ENCODE peak calls at places on chromosomes 1 and 21, in eight cellular contexts. X, K, U, R, T, C, D and W are unnamed samples.

GRCh38 chr1:107875689-107876088 is 89.3 kb downstream of the VAV3 start:
- DNase-seq in X (no peak), K (no peak), U (no peak), R (no peak), T (no peak), C (no peak), D (no peak), W (no peak)

GRCh38 chr1:56446531-56447098 is 132.7 kb downstream of the PLPP3 start:
- DNase-seq in X (peak), K (no peak), U (no peak), R (no peak), T (peak), C (peak), D (no peak), W (no peak)

GRCh38 chr1:60916926-60917325 is 165.4 kb upstream of the NFIA start:
- DNase-seq in X (no peak), K (no peak), U (no peak), R (no peak), T (no peak), C (no peak), D (no peak), W (no peak)

GRCh38 chr1:11860586-11860985 is 1.8 kb upstream of the NPPB start:
- DNase-seq in X (no peak), K (no peak), U (no peak), R (no peak), T (no peak), C (no peak), D (no peak), W (no peak)

GRCh38 chr1:145922266-145922665 is 3.7 kb upstream of the PEX11B start:
- DNase-seq in X (no peak), K (no peak), U (no peak), R (no peak), T (no peak), C (peak), D (no peak), W (no peak)

GRCh38 chr1:219123041-219123440 is 50.6 kb upstream of the LYPLAL1 start:
- DNase-seq in X (no peak), K (no peak), U (no peak), R (no peak), T (peak), C (peak), D (no peak), W (no peak)

GRCh38 chr1:183138301-183138700 is 47.8 kb upstream of the LAMC2 start:
- DNase-seq in X (no peak), K (no peak), U (no peak), R (no peak), T (no peak), C (no peak), D (no peak), W (no peak)

GRCh38 chr1:27355683-27356082 is 11.1 kb downstream of the MAP3K6 start:
- DNase-seq in X (no peak), K (no peak), U (no peak), R (no peak), T (no peak), C (no peak), D (no peak), W (no peak)

GRCh38 chr1:236765831-236766230 is 29.3 kb upstream of the MTR start:
- DNase-seq in X (no peak), K (no peak), U (no peak), R (no peak), T (no peak), C (no peak), D (no peak), W (no peak)

GRCh38 chr21:19684328-19684727 is 1280.7 kb upstream of the TMPRSS15 start:
- DNase-seq in X (no peak), K (no peak), U (no peak), R (no peak), T (no peak), C (no peak), D (no peak), W (no peak)

GRCh38 chr1:201882665-201883132 is 6.0 kb upstream of the SHISA4 start:
- DNase-seq in X (peak), K (peak), U (no peak), R (no peak), T (no peak), C (peak), D (peak), W (no peak)

GRCh38 chr1:65435987-65436386 is 15.5 kb downstream of the LEPR start:
- DNase-seq in X (no peak), K (no peak), U (no peak), R (no peak), T (no peak), C (peak), D (no peak), W (no peak)

GRCh38 chr21:27681841-27682240 is 715.0 kb upstream of the ADAMTS5 start:
- DNase-seq in X (no peak), K (no peak), U (no peak), R (no peak), T (no peak), C (peak), D (no peak), W (no peak)

GRCh38 chr1:63679589-63679988 is 86.4 kb downstream of the PGM1 start:
- DNase-seq in X (no peak), K (no peak), U (no peak), R (no peak), T (no peak), C (no peak), D (no peak), W (no peak)

GRCh38 chr1:229344139-229344538 is 1.3 kb upstream of the CCSAP start:
- DNase-seq in X (no peak), K (no peak), U (no peak), R (no peak), T (no peak), C (no peak), D (no peak), W (no peak)

GRCh38 chr1:47437518-47438320 is at the start of gene FOXD2:
- DNase-seq in X (peak), K (peak), U (peak), R (peak), T (peak), C (peak), D (no peak), W (peak)

GRCh38 chr21:37532868-37533780 is 166.6 kb downstream of the DYRK1A start:
- DNase-seq in X (peak), K (no peak), U (no peak), R (no peak), T (peak), C (peak), D (no peak), W (no peak)

GRCh38 chr21:33760641-33761103 is 118.4 kb downstream of the ITSN1 start:
- DNase-seq in X (no peak), K (no peak), U (no peak), R (no peak), T (no peak), C (peak), D (peak), W (no peak)

GRCh38 chr1:55679971-55680370 is 464.8 kb upstream of the USP24 start:
- DNase-seq in X (no peak), K (no peak), U (no peak), R (no peak), T (no peak), C (peak), D (peak), W (no peak)

GRCh38 chr1:2378441-2378851 is 12.9 kb downstream of the MORN1 start:
- DNase-seq in X (no peak), K (no peak), U (no peak), R (no peak), T (peak), C (no peak), D (no peak), W (no peak)

GRCh38 chr1:37947364-37947763 is 511 bp upstream of the INPP5B start:
- DNase-seq in X (no peak), K (no peak), U (no peak), R (no peak), T (no peak), C (no peak), D (no peak), W (no peak)

GRCh38 chr1:87869563-87869962 is 540.9 kb downstream of the LMO4 start:
- DNase-seq in X (no peak), K (no peak), U (no peak), R (no peak), T (no peak), C (peak), D (peak), W (no peak)

GRCh38 chr1:21631944-21632887 is 36.9 kb downstream of the RAP1GAP start:
- DNase-seq in X (peak), K (peak), U (no peak), R (no peak), T (no peak), C (no peak), D (no peak), W (no peak)

GRCh38 chr1:111649648-111650047 is 30.1 kb downstream of the RAP1A start:
- DNase-seq in X (no peak), K (no peak), U (no peak), R (no peak), T (no peak), C (no peak), D (no peak), W (peak)

DNA sequence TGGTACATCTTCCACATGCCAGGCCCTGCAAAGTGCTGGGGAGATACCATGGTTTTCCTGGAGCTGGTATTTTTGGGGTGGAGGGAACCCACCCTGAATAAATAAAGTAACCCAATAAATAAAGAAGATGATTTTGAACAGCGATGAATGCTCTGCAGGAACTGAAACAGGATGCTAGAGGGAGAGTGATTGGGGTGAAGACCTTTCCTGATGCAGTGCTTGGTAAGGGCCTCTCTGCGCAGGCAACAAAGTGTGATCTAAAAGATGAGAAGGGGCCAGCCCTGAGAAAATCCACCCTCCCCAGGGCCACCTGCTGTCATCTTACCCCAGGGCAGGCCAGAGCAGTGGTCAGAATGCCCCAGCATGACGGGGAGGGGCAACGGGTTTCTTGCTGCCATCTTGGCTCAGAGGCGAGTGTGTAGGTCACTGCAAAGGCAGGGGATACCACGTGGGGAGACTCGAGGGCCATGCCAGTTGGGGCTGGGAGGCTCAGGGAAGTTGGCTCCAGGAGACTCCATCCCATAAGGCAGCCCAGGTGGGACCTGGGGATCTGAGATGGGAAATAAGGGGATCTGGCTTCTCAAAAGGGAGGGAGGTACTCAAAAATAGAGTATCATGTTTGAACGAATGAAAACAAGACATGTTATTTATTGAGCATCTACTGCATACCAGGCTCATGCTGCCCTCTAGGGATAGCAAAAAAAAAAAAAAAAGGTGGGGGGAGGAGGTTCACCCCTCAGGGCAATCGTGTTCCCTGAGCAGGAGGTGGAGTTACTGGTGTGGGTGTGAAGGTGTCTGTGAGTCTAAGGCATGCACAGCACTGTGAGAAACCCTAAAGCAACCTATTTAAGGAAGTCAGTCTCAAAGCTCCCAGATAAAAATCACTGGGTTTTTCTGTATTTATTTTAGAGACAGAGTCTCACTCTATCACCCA is 2.8 kb downstream of the SRARP start:
- DNase-seq in X (no peak), K (no peak), U (no peak), R (no peak), T (no peak), C (peak), D (no peak), W (no peak)
- TF ChIP-seq CTCF in X (no peak), K (no peak), U (no peak), R (no peak), T (no peak), C (peak), D (peak), W (no peak)

DNA sequence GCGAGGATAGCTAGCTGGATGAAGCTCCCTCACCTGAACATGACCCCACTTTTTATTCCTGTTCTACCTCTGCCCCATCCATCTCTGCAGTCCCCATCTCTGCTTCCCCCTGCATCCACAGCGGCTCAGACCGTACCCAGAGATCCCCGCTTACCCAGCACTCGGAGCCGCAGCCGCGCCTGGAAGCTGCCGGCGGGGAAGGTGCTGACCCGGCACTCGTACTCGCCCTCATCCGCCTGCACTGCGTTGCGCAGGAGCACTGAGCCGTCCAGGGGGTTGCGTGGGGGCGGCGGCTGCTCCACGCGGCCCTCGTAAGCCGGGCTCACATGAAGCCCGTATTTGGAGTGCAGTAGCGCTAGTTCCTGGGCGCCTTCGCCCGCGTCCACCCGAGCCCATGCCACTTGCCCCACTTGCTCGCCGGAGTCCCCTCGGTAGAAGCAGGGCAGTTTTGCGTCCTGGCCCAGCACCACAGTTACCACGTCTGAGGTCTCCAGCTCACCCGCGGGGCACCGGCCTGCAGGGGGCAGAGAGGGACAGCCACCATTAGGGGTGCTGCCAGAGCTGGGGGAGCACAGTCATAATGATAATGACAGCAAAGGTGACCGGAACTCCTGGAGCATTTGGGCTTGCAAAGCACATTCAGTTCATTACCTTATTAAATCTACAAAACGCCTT is 9.8 kb downstream of the NECTIN4 start:
- DNase-seq in X (no peak), K (no peak), U (no peak), R (no peak), T (no peak), C (no peak), D (no peak), W (no peak)
- TF ChIP-seq CTCF in X (no peak), K (no peak), U (no peak), R (no peak), T (no peak), C (no peak), D (no peak), W (no peak)

DNA sequence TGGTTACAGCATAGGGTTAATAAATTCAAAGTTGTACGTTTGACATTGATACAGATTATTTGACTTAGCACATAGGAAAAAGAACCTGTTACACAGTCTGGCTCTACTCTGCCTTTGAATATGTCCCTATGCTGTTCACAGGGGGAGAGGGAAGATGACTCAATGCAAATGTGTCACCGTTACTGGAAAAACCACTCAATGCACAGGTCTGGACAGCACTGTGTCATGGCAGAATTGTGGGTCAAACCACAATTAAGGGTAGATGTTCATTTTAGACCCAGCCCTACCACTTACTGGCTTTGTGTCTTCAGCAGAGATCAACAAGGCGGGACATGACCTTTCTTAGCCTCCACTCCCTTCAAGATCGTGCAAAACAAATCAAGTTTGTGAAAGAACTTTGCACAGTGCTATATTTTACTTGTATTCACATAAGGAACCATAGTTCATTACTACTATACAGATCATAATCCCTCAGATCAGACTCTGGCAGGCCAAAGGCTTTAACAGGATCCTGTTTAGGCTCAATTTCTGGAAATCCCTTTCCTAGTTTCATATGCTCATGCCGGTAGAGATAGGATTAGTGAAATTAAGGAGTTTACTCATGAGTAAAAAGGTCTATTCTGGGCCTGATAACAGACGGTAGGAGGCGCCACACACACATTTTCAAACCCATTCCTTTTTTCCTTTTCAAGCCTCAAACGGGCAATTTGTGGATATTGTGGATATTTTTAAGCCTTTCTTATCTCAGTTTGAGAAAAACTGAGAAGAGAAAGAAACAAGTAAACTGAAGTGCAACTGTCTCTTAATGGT is 22.0 kb downstream of the EIF2D start:
- DNase-seq in X (no peak), K (no peak), U (no peak), R (no peak), T (no peak), C (peak), D (peak), W (no peak)
- TF ChIP-seq CTCF in X (peak), K (no peak), U (peak), R (peak), T (no peak), C (peak), D (peak), W (peak)

GRCh38 chr1:179757958-179758357 is 14.9 kb downstream of the FAM163A start:
- DNase-seq in X (no peak), K (no peak), U (no peak), R (no peak), T (no peak), C (no peak), D (no peak), W (no peak)

GRCh38 chr1:179748772-179749171 is 5.7 kb downstream of the FAM163A start:
- DNase-seq in X (no peak), K (no peak), U (no peak), R (no peak), T (no peak), C (no peak), D (no peak), W (no peak)

GRCh38 chr1:179753061-179753460 is 10.0 kb downstream of the FAM163A start:
- DNase-seq in X (no peak), K (no peak), U (no peak), R (no peak), T (no peak), C (peak), D (no peak), W (no peak)

GRCh38 chr1:179750630-179751029 is 7.5 kb downstream of the FAM163A start:
- DNase-seq in X (no peak), K (no peak), U (no peak), R (no peak), T (no peak), C (no peak), D (no peak), W (no peak)

GRCh38 chr1:179754031-179754624 is 11.0 kb downstream of the FAM163A start:
- DNase-seq in X (no peak), K (no peak), U (no peak), R (no peak), T (no peak), C (peak), D (peak), W (no peak)
- TF ChIP-seq CTCF in X (no peak), K (no peak), U (no peak), R (no peak), T (no peak), C (no peak), D (no peak), W (no peak)

GRCh38 chr1:20376171-20376570 is 85.5 kb downstream of the VWA5B1 start:
- DNase-seq in X (no peak), K (no peak), U (no peak), R (no peak), T (no peak), C (no peak), D (no peak), W (no peak)

GRCh38 chr1:20379075-20379474 is 88.4 kb downstream of the VWA5B1 start:
- DNase-seq in X (no peak), K (no peak), U (no peak), R (no peak), T (no peak), C (no peak), D (no peak), W (no peak)

GRCh38 chr1:20377516-20378270 is 87.0 kb downstream of the VWA5B1 start:
- DNase-seq in X (no peak), K (no peak), U (no peak), R (no peak), T (no peak), C (no peak), D (no peak), W (no peak)

GRCh38 chr1:20375563-20375962 is 84.9 kb downstream of the VWA5B1 start:
- DNase-seq in X (no peak), K (no peak), U (no peak), R (no peak), T (no peak), C (peak), D (no peak), W (no peak)

DNA sequence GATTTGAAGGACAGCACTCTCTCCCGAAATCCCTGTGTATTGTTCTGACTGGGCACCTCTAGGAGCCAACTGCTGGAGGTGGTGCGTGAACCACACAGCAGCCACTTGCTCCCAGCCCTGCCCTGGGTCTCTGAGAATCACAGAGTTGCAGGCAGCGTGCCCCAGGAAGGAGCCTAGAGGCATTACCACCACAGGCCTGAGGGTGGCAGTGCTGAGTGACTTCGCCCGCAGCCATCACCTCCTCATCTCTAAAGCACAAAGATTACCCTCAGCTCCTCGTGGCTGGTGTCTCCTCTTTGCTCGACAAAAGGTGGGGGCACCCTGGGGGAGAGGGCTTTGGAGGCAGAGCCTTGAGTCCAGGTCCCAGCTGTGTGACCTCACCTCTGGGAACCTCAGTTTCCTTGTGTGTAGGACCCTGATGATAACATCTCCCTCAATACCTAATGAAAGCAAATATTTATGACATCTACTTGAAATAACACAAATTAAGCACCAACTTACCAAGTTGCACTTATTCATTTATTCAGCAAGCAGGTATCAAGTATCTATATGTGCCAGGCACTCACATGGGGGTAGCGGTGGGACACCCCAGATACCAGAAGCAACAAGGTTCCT is 86.3 kb downstream of the VWA5B1 start:
- DNase-seq in X (no peak), K (no peak), U (peak), R (peak), T (no peak), C (peak), D (no peak), W (no peak)
- TF ChIP-seq CTCF in X (peak), K (peak), U (peak), R (peak), T (peak), C (peak), D (peak), W (peak)